ENCODE peak calls at places on chromosomes 1 and 21, in five cellular contexts. H is NCI-H460, A is colonic mucosa, V is T follicular helper cell, J is endothelial cell. O is an unnamed sample.
A peak's percentile ranks its signal among the peaks of the same experiment; 100 is the strongest.

GRCh38 chr1:212935387-212935981 is 14.9 kb upstream of the VASH2 start:
- DNase-seq in V (no peak), J (no peak), A (no peak), H (no peak), O (no peak)

GRCh38 chr21:41627428-41627827 is 119.5 kb upstream of the TMPRSS2 start:
- DNase-seq in A (no peak), J (no peak), H (no peak), V (no peak), O (no peak)

GRCh38 chr21:28333455-28334108 is 659.1 kb downstream of the LTN1 start:
- DNase-seq in A (no peak), H (no peak), V (no peak), J (no peak), O (no peak)

GRCh38 chr1:73980324-73981040 is 217.5 kb downstream of the LRRIQ3 start:
- DNase-seq in A (no peak), J (no peak), V (no peak), H (no peak), O (no peak)

GRCh38 chr1:212635141-212635601 is 26.6 kb downstream of the ATF3 start:
- DNase-seq in V (no peak), A (no peak), H (no peak), J (no peak), O (no peak)

GRCh38 chr21:29335720-29336119 is 37.0 kb downstream of the BACH1 start:
- DNase-seq in H (no peak), A (no peak), J (no peak), V (no peak), O (no peak)

GRCh38 chr1:8533124-8533523 is 215.2 kb downstream of the SLC45A1 start:
- DNase-seq in H (no peak), J (no peak), V (no peak), A (no peak), O (no peak)

GRCh38 chr1:53180951-53181350 is 15.7 kb upstream of the CPT2 start:
- DNase-seq in J (no peak), V (no peak), A (no peak), H (no peak), O (no peak)

GRCh38 chr1:151523331-151523730 is 12.1 kb downstream of the CGN start:
- DNase-seq in V (no peak), H (no peak), J (no peak), A (no peak), O (no peak)

GRCh38 chr1:44733365-44733764 is 2.4 kb upstream of the RNU5D-1 start:
- DNase-seq in A (no peak), J (no peak), V (no peak), H (no peak), O (peak; percentile 21)

GRCh38 chr1:3642921-3643675 is 6.8 kb downstream of the WRAP73 start:
- DNase-seq in V (no peak), A (no peak), J (no peak), H (no peak), O (no peak)

GRCh38 chr21:31347435-31348032 is 3.5 kb upstream of the TIAM1 start:
- DNase-seq in V (no peak), J (no peak), A (no peak), H (peak; percentile 34), O (peak; percentile 70)

GRCh38 chr1:37739222-37739621 is 25.7 kb downstream of the EPHA10 start:
- DNase-seq in A (peak; percentile 69), J (no peak), H (no peak), V (no peak), O (no peak)

GRCh38 chr1:211738709-211739301 is 63.4 kb upstream of the NEK2 start:
- DNase-seq in A (no peak), J (no peak), H (no peak), V (no peak), O (no peak)